ENCODE peak calls at places on chromosomes 2 and 18, in four cellular contexts. Z is K562, I is HCT116, N is HepG2. A is an unnamed sample. For H3K36me3, the result is how much of the 10 kb centered on the place peaks cover.

GRCh38 chr2:241728627-241729026 is 5.8 kb upstream of the D2HGDH start:
- DNase-seq in N (no peak), I (no peak), Z (no peak), A (no peak)

GRCh38 chr2:220478305-220479058 is 851.1 kb downstream of the SLC4A3 start:
- DNase-seq in I (no peak), N (no peak), Z (no peak), A (no peak)

GRCh38 chr2:45131587-45131986 is 122.3 kb upstream of the SIX2 start:
- DNase-seq in Z (no peak), N (no peak), I (no peak), A (no peak)

GRCh38 chr18:13036622-13037320 is 45.6 kb downstream of the CEP192 start:
- DNase-seq in N (no peak), Z (no peak), I (no peak), A (no peak)

GRCh38 chr2:158953454-158953853 is 15.0 kb upstream of the TANC1 start:
- DNase-seq in N (no peak), I (no peak), Z (no peak), A (no peak)

GRCh38 chr2:27123302-27124150 is at the start of gene ABHD1:
- DNase-seq in I (no peak), Z (peak), N (peak), A (no peak)

GRCh38 chr2:60555794-60556161 is 2.3 kb upstream of the BCL11A start:
- DNase-seq in N (no peak), I (no peak), Z (no peak), A (no peak)

GRCh38 chr2:75055820-75056675 is 97.6 kb downstream of the POLE4 start:
- DNase-seq in I (no peak), Z (no peak), N (no peak), A (no peak)

GRCh38 chr18:46400449-46400848 is 256.6 kb downstream of the LOXHD1 start:
- DNase-seq in I (no peak), N (no peak), Z (no peak), A (no peak)

GRCh38 chr18:11947214-11948119 is 33.8 kb upstream of the IMPA2 start:
- DNase-seq in Z (peak), N (peak), I (peak), A (no peak)

GRCh38 chr2:46552086-46552485 is 72.7 kb downstream of the TMEM247 start:
- DNase-seq in Z (no peak), N (no peak), I (no peak), A (no peak)

GRCh38 chr18:25055076-25055475 is 296.9 kb downstream of the ZNF521 start:
- DNase-seq in Z (no peak), I (no peak), N (no peak), A (no peak)

GRCh38 chr2:28445448-28446258 is 50.2 kb upstream of the PLB1 start:
- DNase-seq in N (no peak), Z (no peak), I (peak), A (peak)

GRCh38 chr2:27086722-27087446 is at the start of gene KHK:
- DNase-seq in N (peak), Z (peak), I (no peak), A (no peak)

GRCh38 chr18:51211552-51211951 is 14.1 kb upstream of the MEX3C start:
- DNase-seq in N (peak), Z (peak), I (no peak), A (no peak)

DNA sequence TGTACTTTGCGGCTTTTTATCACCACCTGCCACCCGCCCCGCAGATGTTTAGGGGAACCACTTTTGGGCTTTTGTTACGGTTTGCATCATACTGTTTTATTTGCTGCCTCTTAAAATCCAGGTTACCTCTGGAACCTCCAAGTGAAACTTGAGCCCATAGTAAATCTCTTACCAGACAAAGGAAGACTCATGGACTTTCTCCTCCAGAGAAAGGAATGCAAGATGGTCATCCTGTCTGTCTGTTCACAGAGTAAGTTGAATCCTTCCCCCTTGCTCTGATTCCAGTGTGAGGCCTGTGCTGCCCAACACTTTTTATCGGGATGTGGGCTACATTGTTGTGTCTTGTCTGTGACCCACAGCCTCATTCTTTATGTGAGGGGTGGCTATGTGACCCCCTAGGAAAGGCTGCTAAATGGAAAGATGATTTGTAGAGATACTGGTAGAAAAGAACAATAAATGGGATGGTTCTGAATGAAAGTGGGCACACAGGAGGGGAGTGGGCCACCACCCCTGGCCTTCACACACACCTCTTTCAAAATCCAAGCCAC is 23.3 kb downstream of the RMC1 start:
- DNase-seq in N (no peak), Z (no peak), I (no peak), A (no peak)
- H3K36me3 ChIP-seq in N (half or more), Z (half or more), I (under half), A (under half)

GRCh38 chr18:58870130-58870529 is 5.5 kb downstream of the ZNF532 start:
- DNase-seq in N (no peak), Z (no peak), I (no peak), A (no peak)

GRCh38 chr18:58870621-58871020 is 5.9 kb downstream of the ZNF532 start:
- DNase-seq in Z (no peak), N (no peak), I (no peak), A (no peak)

GRCh38 chr18:58867281-58867961 is 2.7 kb downstream of the ZNF532 start:
- DNase-seq in N (no peak), I (no peak), Z (no peak), A (no peak)

GRCh38 chr18:58866261-58867232 is 1.9 kb downstream of the ZNF532 start:
- DNase-seq in N (no peak), Z (no peak), I (no peak), A (no peak)

GRCh38 chr18:58868440-58868839 is 3.8 kb downstream of the ZNF532 start:
- DNase-seq in Z (no peak), I (no peak), N (no peak), A (no peak)
- TF ChIP-seq TCF7L2 in Z (no peak), I (no peak), N (no peak), A (no peak)

DNA sequence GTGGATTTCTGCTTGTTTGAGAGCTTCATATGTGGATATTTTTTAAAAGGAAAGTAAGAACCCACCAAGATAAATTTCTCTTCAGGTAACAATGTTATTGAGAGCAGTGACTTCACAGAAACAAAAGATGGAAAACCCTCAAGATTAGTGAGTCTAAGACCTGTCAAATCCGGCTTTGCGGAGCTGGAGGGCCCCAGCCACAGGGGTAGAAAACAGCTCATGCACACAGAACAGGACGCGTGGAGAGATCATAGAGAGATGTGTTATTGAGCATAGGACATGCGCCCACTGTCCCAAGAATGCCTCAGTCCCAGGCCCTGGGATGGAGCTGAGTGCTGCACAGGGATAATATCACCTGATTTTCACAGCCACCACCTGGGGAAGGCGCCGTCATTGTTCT is 21.3 kb downstream of the EDAR start:
- DNase-seq in N (no peak), I (no peak), Z (no peak), A (no peak)
- TF ChIP-seq POLR2AphosphoS5 in N (no peak), I (no peak), Z (no peak), A (no peak)

GRCh38 chr2:203490391-203490790 is 44.7 kb downstream of the RAPH1 start:
- DNase-seq in Z (no peak), I (no peak), N (peak), A (no peak)

GRCh38 chr2:203489531-203489930 is 45.6 kb downstream of the RAPH1 start:
- DNase-seq in Z (no peak), N (no peak), I (no peak), A (no peak)

GRCh38 chr2:203480623-203481022 is 54.5 kb downstream of the RAPH1 start:
- DNase-seq in I (no peak), N (no peak), Z (no peak), A (no peak)

DNA sequence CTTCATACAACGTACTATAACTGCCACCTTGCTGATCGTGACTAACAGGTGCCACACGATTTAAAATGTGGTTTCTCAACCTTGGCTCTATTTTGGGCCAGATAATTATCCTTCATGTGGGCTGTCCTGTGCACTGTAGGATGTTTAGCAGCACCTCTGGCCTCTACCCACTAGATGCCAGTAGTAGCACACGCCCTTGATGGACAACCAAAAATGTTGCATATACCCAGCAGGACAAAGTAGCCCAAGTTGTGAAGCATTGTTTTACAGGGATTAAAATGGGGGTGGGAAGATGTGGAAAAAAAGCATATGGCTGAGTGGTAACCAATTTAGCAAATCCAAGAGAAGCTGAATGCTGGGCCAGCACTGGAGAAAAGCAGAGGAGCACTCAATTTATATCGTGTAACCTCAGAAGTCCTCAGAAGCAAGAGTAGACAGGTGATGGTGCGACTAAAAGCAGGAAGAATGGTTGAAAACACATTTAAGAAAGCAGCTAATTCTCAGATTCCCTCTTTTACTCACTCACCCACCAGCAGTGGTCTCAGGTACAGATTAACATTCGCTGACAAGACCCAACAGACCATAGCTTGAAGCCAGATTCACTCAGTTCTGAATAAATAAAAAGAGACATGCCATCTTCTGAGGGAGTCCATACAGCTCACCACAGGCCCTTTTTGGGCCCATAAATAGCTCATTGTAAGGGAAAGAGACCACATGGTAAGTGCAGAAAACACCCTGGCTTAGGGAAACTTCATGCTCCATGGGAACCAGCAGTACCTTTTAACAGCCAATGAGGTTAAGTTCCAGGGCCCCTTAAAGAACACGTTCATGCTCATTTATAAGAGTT is 50.6 kb downstream of the RAPH1 start:
- DNase-seq in N (peak), Z (peak), I (no peak), A (peak)
- H3K36me3 ChIP-seq in N (under half), Z (under half), I (under half), A (under half)

DNA sequence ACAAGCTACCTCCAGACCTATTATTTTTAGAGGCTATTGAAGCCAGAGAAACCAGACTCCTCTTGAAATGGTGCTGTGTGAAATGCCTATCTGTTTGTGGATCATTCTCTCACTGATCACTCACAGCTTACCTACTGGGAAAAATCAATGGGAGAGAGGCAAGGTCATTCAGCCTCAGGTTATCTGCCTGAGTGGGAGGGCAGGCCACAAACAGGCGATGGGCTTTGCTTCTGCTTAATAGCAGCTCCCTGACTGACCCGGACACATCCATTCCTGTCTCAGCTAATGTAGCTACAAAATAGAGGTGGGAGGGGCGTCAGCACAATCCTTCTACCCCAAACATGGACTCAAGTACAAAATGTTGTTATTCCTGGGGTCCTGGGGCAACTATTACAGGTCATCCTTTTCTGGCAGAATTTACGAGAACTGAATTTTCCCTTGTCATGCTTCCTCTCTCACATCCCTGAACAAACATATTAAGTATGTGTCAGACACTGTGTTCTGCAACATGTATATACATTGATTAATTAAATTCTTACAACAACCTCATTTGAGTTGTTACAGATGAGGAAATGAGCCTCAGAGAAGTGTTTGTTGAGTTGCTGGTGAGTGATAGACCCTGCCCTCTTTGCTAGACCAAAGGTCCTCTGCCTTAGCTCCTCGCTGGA is 60.4 kb downstream of the CDK15 start:
- DNase-seq in N (peak), Z (no peak), I (no peak), A (no peak)
- TF ChIP-seq TCF7L2 in N (no peak), Z (no peak), I (no peak), A (no peak)

GRCh38 chr2:160305081-160305750 is 105.1 kb upstream of the ITGB6 start:
- DNase-seq in I (no peak), Z (no peak), N (no peak), A (no peak)

GRCh38 chr2:160309585-160309984 is 109.5 kb upstream of the ITGB6 start:
- DNase-seq in Z (no peak), N (no peak), I (no peak), A (no peak)

GRCh38 chr2:160308915-160309314 is 108.8 kb upstream of the ITGB6 start:
- DNase-seq in I (no peak), Z (no peak), N (no peak), A (no peak)

GRCh38 chr2:160308476-160308875 is 108.4 kb upstream of the ITGB6 start:
- DNase-seq in I (no peak), N (no peak), Z (no peak), A (no peak)

DNA sequence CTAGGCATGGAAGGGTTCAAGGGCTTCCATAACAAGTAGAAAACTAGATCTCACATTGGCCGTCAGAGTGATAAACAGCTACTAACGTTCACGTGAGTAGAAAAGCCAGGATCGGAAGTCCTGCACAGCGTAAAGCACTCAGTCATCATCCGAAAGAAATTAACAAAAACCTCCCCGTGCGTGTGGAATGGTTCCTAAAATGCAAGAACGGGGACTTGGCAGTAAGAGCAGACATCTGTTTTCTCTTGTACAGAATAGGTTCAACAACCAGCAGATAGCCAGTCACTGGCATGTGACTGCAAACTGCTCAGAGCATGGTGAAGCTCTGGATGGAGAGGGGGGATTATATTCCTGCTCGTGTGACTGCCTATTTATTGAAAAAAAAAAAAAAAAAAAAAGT is 106.9 kb upstream of the ITGB6 start:
- DNase-seq in N (no peak), Z (no peak), I (no peak), A (no peak)
- TF ChIP-seq POLR2AphosphoS5 in N (no peak), Z (no peak), I (no peak), A (no peak)

DNA sequence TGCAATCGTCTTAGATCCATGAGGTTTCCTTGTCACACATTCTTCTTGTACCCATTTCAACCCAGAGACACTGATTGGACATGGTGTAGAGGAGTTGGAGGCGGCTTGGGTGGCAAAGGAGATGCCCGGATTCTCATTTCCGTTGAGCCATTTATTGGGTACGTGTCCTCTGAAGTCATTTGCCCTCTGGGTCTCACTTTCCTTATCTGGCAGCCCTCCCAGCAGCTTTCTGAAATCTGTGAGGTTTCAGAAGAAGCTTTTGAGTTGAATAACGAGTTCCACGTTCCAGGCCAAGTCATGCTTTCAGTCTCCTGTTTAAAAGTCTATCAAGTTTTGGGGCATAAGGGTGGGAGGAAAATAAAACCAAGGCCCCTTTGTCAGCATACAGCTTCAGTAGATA is 117.2 kb downstream of the MGAT5 start:
- DNase-seq in Z (no peak), N (no peak), I (no peak), A (no peak)
- H3K36me3 ChIP-seq in Z (under half), N (under half), I (under half), A (under half)

DNA sequence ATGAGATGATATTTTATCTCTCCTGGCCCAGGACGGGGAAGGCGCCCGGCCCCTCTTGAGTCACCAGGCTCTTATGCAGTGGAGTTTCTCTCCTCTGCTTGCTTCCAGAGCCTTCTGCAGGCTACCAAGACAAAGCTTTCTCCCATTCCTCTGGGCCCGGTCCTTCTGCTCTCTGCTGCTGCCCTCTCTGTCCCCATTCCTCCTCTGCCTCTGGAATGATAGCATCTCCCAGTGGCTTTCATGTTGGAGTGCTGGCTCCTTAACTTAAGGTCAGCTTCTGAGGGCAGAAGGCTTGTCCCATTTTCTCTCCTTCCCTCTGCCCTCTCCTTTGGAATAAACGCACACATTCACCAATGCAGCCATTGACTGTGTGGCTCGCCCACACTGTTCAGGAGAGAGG is 86.2 kb downstream of the SDC1 start:
- DNase-seq in Z (no peak), N (no peak), I (no peak), A (no peak)
- TF ChIP-seq TCF7L2 in Z (no peak), N (no peak), I (no peak), A (no peak)

A was measured in Panc1.